ENCODE peak calls at places on chromosomes 11 and 22, in seven cellular contexts. L, Z, U, N, K, B and J are unnamed samples.

GRCh38 chr22:39514373-39514973 is 5.9 kb upstream of the ATF4 start:
- DNase-seq in K (peak), B (no peak), U (peak), N (no peak), Z (peak), L (peak), J (peak)

GRCh38 chr11:6405039-6405667 is 13.7 kb downstream of the APBB1 start:
- DNase-seq in K (peak), U (no peak), Z (peak), N (no peak), L (no peak), B (no peak), J (peak)

GRCh38 chr22:44182591-44183588 is 2.2 kb downstream of the PARVG start:
- DNase-seq in B (no peak), L (no peak), Z (peak), K (peak), N (no peak), U (no peak), J (no peak)

GRCh38 chr22:42926034-42926433 is 69.0 kb upstream of the ARFGAP3 start:
- DNase-seq in Z (peak), L (no peak), N (no peak), B (no peak), U (no peak), K (no peak), J (peak)

GRCh38 chr22:33129621-33130020 is 71.4 kb upstream of the SYN3 start:
- DNase-seq in Z (no peak), N (no peak), B (no peak), K (no peak), L (no peak), U (no peak), J (no peak)

GRCh38 chr11:12110714-12111481 is 508 bp downstream of the MICAL2 start:
- DNase-seq in K (peak), B (no peak), L (peak), Z (no peak), N (no peak), U (no peak), J (peak)

GRCh38 chr11:72784662-72785061 is 9.2 kb downstream of the STARD10 start:
- DNase-seq in U (no peak), K (no peak), B (no peak), N (no peak), Z (no peak), L (no peak), J (no peak)

GRCh38 chr11:126355926-126356897 is 726 bp downstream of the ST3GAL4 start:
- DNase-seq in L (peak), Z (no peak), K (no peak), U (no peak), B (no peak), N (peak), J (no peak)

GRCh38 chr11:44797886-44798683 is 71.3 kb downstream of the TSPAN18 start:
- DNase-seq in Z (no peak), L (no peak), K (peak), B (no peak), U (peak), N (no peak), J (no peak)

GRCh38 chr11:121350314-121351046 is 57.9 kb downstream of the SC5D start:
- DNase-seq in U (no peak), N (no peak), L (no peak), K (no peak), B (no peak), Z (no peak), J (no peak)

GRCh38 chr11:86390499-86390898 is 15.8 kb downstream of the CCDC81 start:
- DNase-seq in B (no peak), Z (no peak), U (no peak), K (no peak), L (no peak), N (no peak), J (no peak)

GRCh38 chr11:69270929-69271328 is 23.0 kb upstream of the MYEOV start:
- DNase-seq in L (no peak), U (no peak), N (no peak), B (no peak), K (peak), Z (no peak), J (no peak)

GRCh38 chr22:50191041-50191740 is 5.5 kb downstream of the TRABD start:
- DNase-seq in U (no peak), K (peak), B (no peak), Z (peak), N (no peak), L (no peak), J (peak)

GRCh38 chr11:66478823-66479740 is 1.2 kb upstream of the DPP3 start:
- DNase-seq in N (peak), Z (peak), B (no peak), K (peak), L (no peak), U (peak), J (peak)

GRCh38 chr11:118691926-118692830 is 12.7 kb upstream of the TREH start:
- DNase-seq in L (no peak), N (peak), B (no peak), U (peak), Z (no peak), K (no peak), J (peak)

GRCh38 chr11:35017528-35018342 is 101.3 kb downstream of the PDHX start:
- DNase-seq in N (no peak), B (no peak), U (peak), K (no peak), L (no peak), Z (no peak), J (no peak)

GRCh38 chr11:71946144-71946571 is 17.3 kb downstream of the RNF121 start:
- DNase-seq in L (no peak), B (no peak), N (no peak), U (peak), K (no peak), Z (no peak), J (no peak)

GRCh38 chr11:34311126-34311525 is 46.7 kb downstream of the ABTB2 start:
- DNase-seq in U (no peak), K (no peak), Z (no peak), B (no peak), N (no peak), L (no peak), J (no peak)

GRCh38 chr11:33869511-33870422 is 22.1 kb downstream of the LMO2 start:
- DNase-seq in U (peak), N (peak), K (peak), L (peak), B (no peak), Z (no peak), J (peak)

GRCh38 chr11:69212121-69213110 is 56.7 kb downstream of the SMIM38 start:
- DNase-seq in B (no peak), U (no peak), Z (peak), L (no peak), K (no peak), N (no peak), J (peak)

GRCh38 chr11:28342704-28343103 is 234.5 kb downstream of the METTL15 start:
- DNase-seq in B (no peak), L (no peak), U (peak), Z (no peak), K (no peak), N (no peak), J (no peak)

GRCh38 chr11:115222218-115222862 is 281.9 kb downstream of the CADM1 start:
- DNase-seq in N (peak), L (no peak), Z (no peak), K (no peak), B (no peak), U (peak), J (no peak)

GRCh38 chr11:18706330-18707243 is 8.0 kb downstream of the TMEM86A start:
- DNase-seq in K (peak), B (no peak), L (no peak), N (no peak), U (no peak), Z (peak), J (peak)

GRCh38 chr11:105582497-105582896 is 27.4 kb upstream of the GRIA4 start:
- DNase-seq in K (no peak), N (no peak), L (no peak), B (no peak), U (no peak), Z (no peak), J (no peak)

GRCh38 chr11:105579111-105579510 is 30.8 kb upstream of the GRIA4 start:
- DNase-seq in Z (no peak), N (no peak), B (no peak), L (no peak), K (no peak), U (no peak), J (no peak)

GRCh38 chr11:105573091-105573490 is 36.8 kb upstream of the GRIA4 start:
- DNase-seq in L (no peak), K (no peak), Z (no peak), U (peak), N (no peak), B (no peak), J (no peak)

DNA sequence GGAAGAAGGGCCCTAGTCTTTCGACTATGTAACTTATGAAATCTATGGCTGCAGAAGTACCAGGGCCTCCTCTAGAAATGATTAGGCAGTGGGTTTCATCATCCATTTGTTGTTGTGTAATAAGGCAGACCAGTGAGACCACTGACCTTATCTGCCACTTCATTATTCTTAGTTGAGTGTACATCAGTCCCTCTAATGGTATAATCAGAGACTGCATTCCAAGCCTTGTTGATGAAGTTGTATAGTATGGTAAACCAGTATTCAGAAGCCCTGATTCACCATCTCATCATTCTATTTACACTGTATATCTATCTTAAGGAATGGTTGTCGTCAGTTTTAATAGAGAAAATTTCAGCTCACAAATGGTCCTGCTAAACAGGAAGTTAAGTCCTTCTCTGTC is 32.2 kb upstream of the GRIA4 start:
- DNase-seq in K (no peak), B (no peak), L (no peak), U (peak), Z (no peak), N (peak), J (no peak)
- TF ChIP-seq CTCF in K (no peak), B (no peak), L (peak), U (peak), Z (no peak), N (no peak), J (no peak)

GRCh38 chr22:41815716-41816115 is 15.2 kb downstream of the CCDC134 start:
- DNase-seq in L (no peak), N (no peak), B (no peak), K (no peak), Z (no peak), U (no peak), J (no peak)
- TF ChIP-seq CTCF in L (no peak), N (no peak), B (no peak), K (no peak), Z (no peak), U (no peak), J (no peak)

DNA sequence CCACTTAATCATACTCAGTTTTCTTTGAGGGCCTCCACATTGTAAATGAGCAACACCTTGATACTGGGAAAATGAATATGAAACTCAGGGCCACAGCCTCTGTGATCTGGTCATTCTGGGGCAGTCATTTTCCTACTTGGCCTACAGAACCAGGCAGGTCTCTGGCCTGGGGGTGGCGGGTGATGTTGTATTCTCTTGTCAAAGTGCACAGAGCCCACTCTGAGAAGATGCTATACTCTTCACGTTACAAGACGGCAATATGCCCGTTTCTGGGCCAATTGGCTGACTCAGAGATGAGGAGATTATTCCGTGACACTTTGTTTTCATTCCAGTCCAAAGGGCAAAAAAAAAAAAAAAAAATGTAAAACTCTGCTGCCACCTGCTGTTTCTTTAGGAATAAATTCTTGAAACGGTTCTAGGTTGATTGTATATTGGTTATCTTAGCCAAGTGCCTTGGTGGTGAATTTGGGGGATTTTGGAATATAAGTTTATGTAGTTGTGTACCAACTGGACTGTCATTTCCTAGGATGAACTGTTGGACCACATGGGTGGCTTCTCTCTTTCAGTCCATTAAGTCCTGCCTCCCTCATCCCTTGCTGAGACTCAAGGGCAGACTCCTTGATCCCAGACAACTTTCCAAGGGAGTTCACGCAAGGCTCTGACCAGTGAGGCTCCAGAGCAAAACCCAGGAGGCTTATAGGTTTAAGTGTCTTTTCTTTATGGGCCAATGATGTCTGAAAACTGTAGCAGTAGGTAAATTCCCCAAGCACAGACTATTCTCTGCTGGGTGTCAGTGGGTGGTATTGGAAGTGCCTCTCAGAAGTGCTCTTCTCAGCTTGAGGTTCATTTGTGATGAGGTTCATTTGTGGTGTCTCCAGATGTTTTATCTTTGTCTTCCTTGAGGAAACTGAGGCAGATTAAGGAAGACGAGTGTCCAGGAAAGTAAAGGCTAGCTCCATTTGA is 18.2 kb downstream of the ADM start:
- DNase-seq in L (peak), Z (peak), K (no peak), N (peak), U (peak), B (peak), J (peak)
- TF ChIP-seq CTCF in L (peak), Z (peak), K (peak), N (peak), U (peak), B (peak), J (peak)

GRCh38 chr11:62791501-62792192 is at the start of gene TMEM223:
- DNase-seq in Z (peak), U (peak), B (peak), L (peak), K (peak), N (peak), J (peak)
- TF ChIP-seq CTCF in Z (peak), U (peak), B (no peak), L (no peak), K (peak), N (no peak), J (no peak)